ENCODE peak calls at places on chromosome 19, in four cellular contexts. M is K562, C is HepG2, N is SK-N-SH. L is an unnamed sample.

GRCh38 chr19:16106121-16106520 is 5.6 kb upstream of the RAB8A start:
- DNase-seq in C (no peak), N (no peak), M (peak; percentile 28), L (no peak)

GRCh38 chr19:54164369-54165068 is 5.0 kb upstream of the LENG1 start:
- DNase-seq in C (no peak), M (peak; percentile 89), N (no peak), L (no peak)

GRCh38 chr19:38551450-38551813 is 66.3 kb downstream of the MAP4K1 start:
- DNase-seq in M (peak; percentile 61), N (no peak), C (no peak), L (peak; percentile 52)

GRCh38 chr19:16015805-16016173 is 60.5 kb upstream of the TPM4 start:
- DNase-seq in N (peak; percentile 6), M (no peak), C (no peak), L (no peak)

GRCh38 chr19:7294571-7295212 is 478 bp upstream of the INSR start:
- DNase-seq in M (peak; percentile 30), C (peak; percentile 65), N (peak; percentile 86), L (no peak)

GRCh38 chr19:7792286-7792685 is 29.2 kb downstream of the CLEC4M start:
- DNase-seq in M (no peak), N (no peak), C (no peak), L (no peak)

GRCh38 chr19:41529484-41530183 is 46.3 kb upstream of the CEACAM21 start:
- DNase-seq in M (no peak), N (no peak), C (no peak), L (no peak)

GRCh38 chr19:48169585-48169973 is 565 bp downstream of the LIG1 start:
- DNase-seq in C (peak; percentile 45), M (peak; percentile 82), N (peak; percentile 97), L (no peak)

GRCh38 chr19:35596366-35596999 is 10.5 kb downstream of the PMIS2 start:
- DNase-seq in M (peak; percentile 24), N (peak; percentile 43), C (peak; percentile 44), L (peak; percentile 51)

DNA sequence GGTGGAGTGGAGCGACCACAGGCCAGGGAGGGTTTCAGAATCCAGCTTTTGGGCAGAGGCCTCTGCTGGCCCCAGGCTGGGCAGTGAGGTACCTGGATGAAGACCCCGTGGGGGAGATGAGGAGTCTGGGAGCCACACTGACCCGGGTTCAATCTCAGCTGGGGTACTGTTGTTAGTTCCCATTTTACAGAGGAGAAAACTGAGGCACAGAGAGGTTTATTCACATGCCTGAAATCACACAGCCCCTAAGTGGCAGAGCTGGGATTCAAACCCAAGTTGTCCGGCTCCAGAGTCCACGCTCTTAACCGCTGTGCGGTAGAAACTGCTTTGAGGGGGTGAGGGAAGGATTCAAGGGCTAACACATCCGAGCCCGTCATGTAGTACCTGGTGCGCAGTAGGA is 45.0 kb downstream of the MYH14 start:
- DNase-seq in C (no peak), M (no peak), N (no peak), L (no peak)
- TF ChIP-seq JUND in C (no peak), M (no peak), N (no peak), L (no peak)

GRCh38 chr19:30518965-30519606 is 146.9 kb downstream of the ZNF536 start:
- DNase-seq in C (no peak), N (no peak), M (no peak), L (no peak)

GRCh38 chr19:30522359-30522758 is 150.2 kb downstream of the ZNF536 start:
- DNase-seq in C (no peak), N (no peak), M (no peak), L (no peak)

GRCh38 chr19:30521937-30522336 is 149.8 kb downstream of the ZNF536 start:
- DNase-seq in N (no peak), C (no peak), M (no peak), L (no peak)

GRCh38 chr19:30519607-30520205 is 147.5 kb downstream of the ZNF536 start:
- DNase-seq in N (no peak), C (no peak), M (no peak), L (no peak)

GRCh38 chr19:30520735-30521479 is 148.7 kb downstream of the ZNF536 start:
- DNase-seq in N (no peak), C (no peak), M (no peak), L (no peak)
- TF ChIP-seq FOXM1 in N (no peak), C (no peak), M (no peak), L (no peak)

GRCh38 chr19:10325732-10326131 is 7.6 kb downstream of the RAVER1 start:
- DNase-seq in M (no peak), C (no peak), N (no peak), L (no peak)
- TF ChIP-seq JUND in M (no peak), C (no peak), N (no peak), L (no peak)

GRCh38 chr19:10226376-10227214 is 4.5 kb downstream of the S1PR2 start:
- DNase-seq in C (no peak), M (no peak), N (peak; percentile 92), L (no peak)
- TF ChIP-seq FOXM1 in C (no peak), M (no peak), N (no peak), L (no peak)

GRCh38 chr19:1054102-1055027 is 12.6 kb upstream of the ARHGAP45 start:
- DNase-seq in N (no peak), C (no peak), M (no peak), L (no peak)
- TF ChIP-seq JUND in N (no peak), C (no peak), M (no peak), L (no peak)

DNA sequence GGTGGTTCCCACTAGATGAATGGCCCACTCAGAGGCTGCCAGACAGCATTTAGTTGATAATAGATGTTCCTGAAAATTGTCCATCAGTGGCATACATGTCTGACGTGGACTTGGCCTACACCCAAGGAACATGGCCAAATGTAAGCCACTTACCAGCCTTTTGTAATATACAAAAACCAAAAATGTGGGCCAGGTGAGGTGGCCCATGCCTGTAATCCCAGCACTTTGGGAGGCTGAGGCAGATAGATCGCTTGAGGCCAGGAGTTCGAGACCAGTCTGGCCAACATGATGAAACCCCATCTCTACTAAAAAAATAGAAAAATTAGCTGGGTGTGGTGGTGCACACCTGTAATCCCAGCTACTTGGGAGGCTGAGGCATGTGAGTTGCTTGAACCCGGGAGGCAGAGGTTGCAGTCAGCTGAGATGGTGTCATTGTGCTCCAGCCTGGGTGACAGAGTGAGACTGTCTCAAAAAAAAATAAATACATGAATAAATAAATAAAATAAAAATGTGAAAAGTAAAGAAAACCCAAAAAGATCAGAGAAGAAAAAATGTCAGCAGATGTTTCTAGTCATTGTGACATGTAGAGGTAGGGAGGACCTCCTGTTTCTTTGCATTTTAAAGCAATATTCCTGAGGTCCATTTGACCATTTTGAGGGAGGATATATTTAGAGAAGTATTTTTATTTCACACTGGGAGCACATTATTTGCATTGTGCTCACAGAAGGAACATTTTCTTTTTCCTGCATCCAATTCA is 7.1 kb upstream of the WTIP start:
- DNase-seq in M (no peak), N (no peak), C (no peak), L (no peak)
- TF ChIP-seq FOXM1 in M (no peak), N (no peak), C (no peak), L (no peak)

GRCh38 chr19:5224480-5224879 is 116.1 kb downstream of the PTPRS start:
- DNase-seq in M (no peak), N (no peak), C (no peak), L (no peak)

GRCh38 chr19:5228932-5229777 is 111.5 kb downstream of the PTPRS start:
- DNase-seq in C (no peak), M (peak; percentile 29), N (no peak), L (no peak)

GRCh38 chr19:5222821-5223321 is 117.7 kb downstream of the PTPRS start:
- DNase-seq in C (no peak), M (no peak), N (no peak), L (no peak)

GRCh38 chr19:5228490-5228889 is 112.1 kb downstream of the PTPRS start:
- DNase-seq in M (no peak), C (no peak), N (no peak), L (no peak)

DNA sequence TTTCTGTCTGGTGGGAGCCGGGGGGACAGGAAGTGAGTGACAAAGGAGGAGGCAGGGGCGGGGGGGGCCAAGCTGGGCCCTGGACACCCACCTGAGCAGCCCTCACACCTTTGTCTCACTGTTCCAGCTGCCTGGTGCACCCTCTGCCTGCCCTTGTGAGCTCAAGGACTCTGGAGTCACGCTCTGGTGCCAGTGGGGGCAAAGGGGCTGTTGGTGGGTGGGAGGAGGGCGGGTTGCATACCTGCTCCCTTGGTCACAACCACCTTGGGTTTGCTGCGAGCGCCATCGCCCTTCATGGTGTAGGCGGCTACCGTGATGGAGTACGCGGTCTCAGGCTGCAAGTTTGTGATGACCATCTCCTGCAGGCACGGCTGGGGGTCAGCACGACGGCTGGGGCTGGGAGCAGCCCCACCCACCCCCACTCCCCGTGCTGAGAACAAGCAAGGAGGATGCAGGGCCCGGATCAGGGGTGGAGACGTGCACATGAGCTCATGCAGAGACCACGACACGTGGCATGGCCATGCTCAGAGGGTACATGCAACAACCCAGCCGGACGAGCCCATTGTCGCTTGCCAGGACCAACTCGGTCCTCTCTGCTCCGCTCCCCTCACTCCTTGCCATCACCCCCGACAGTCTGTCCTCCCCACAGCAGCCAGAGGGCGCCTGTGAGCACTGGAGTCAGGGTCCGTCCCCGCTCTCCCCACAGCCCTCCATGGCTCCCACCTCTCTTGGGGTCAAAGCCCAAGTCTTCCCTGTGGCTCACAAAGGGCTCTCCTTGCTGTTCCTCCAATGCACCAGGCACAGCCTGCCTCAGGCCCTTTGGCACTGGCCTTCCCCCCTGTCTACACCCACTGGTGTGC is 114.9 kb downstream of the PTPRS start:
- DNase-seq in N (peak; percentile 62), M (peak; percentile 54), C (peak; percentile 18), L (no peak)
- TF ChIP-seq JUND in N (no peak), M (no peak), C (no peak), L (no peak)

GRCh38 chr19:32650671-32651070 is 24.3 kb downstream of the ANKRD27 start:
- DNase-seq in N (no peak), M (no peak), C (no peak), L (no peak)

GRCh38 chr19:32653626-32653968 is 21.4 kb downstream of the ANKRD27 start:
- DNase-seq in C (no peak), N (no peak), M (no peak), L (no peak)

GRCh38 chr19:32649751-32650150 is 25.2 kb downstream of the ANKRD27 start:
- DNase-seq in M (no peak), N (no peak), C (no peak), L (no peak)

GRCh38 chr19:32651729-32652140 is 23.2 kb downstream of the ANKRD27 start:
- DNase-seq in N (peak; percentile 60), M (no peak), C (no peak), L (no peak)

GRCh38 chr19:32652893-32653625 is 21.9 kb downstream of the ANKRD27 start:
- DNase-seq in N (peak; percentile 50), M (no peak), C (no peak), L (no peak)
- TF ChIP-seq FOXM1 in N (no peak), M (no peak), C (no peak), L (no peak)

GRCh38 chr19:45468803-45469131 is 971 bp downstream of the FOSB start:
- DNase-seq in C (no peak), M (no peak), N (no peak), L (no peak)

GRCh38 chr19:45469132-45469834 is 1.5 kb downstream of the FOSB start:
- DNase-seq in M (peak; percentile 97), N (peak; percentile 92), C (peak; percentile 87), L (peak; percentile 78)

GRCh38 chr19:45467456-45468158 is at the start of gene FOSB:
- DNase-seq in N (peak; percentile 96), C (peak; percentile 87), M (peak; percentile 97), L (no peak)

GRCh38 chr19:45467115-45467455 is 711 bp upstream of the FOSB start:
- DNase-seq in C (no peak), N (no peak), M (peak; percentile 40), L (no peak)

GRCh38 chr19:45468159-45468651 is 409 bp downstream of the FOSB start:
- DNase-seq in C (no peak), N (no peak), M (peak; percentile 32), L (no peak)
- TF ChIP-seq JUND in C (no peak), N (no peak), M (no peak), L (no peak)